ENCODE peak calls at places on chromosomes 1 and 21, in six cellular contexts. A is GM23338, B is PC-3, I is hepatocyte, V is GM23248, D is HCT116. Q is an unnamed sample. For H3K36me3, the result is how much of the 10 kb centered on the place peaks cover.

GRCh38 chr1:61086245-61086644 is 3.9 kb downstream of the NFIA start:
- DNase-seq in A (no peak), B (no peak), I (no peak), V (no peak), D (no peak), Q (no peak)

GRCh38 chr1:201633297-201633696 is 94.4 kb downstream of the NAV1 start:
- DNase-seq in A (no peak), B (no peak), I (no peak), V (no peak), D (no peak), Q (no peak)

GRCh38 chr1:81484284-81484683 is 316.4 kb upstream of the ADGRL2 start:
- DNase-seq in A (no peak), B (no peak), I (peak), V (no peak), D (no peak), Q (no peak)

GRCh38 chr1:89274431-89274857 is 1.8 kb upstream of the GBP5 start:
- DNase-seq in A (no peak), B (peak), I (no peak), V (peak), D (no peak), Q (no peak)

GRCh38 chr1:236864996-236865877 is 70.1 kb downstream of the MTR start:
- DNase-seq in A (no peak), B (no peak), I (no peak), V (no peak), D (no peak), Q (no peak)

GRCh38 chr1:20726932-20727745 is 5.4 kb downstream of the SH2D5 start:
- DNase-seq in A (no peak), B (no peak), I (no peak), V (no peak), D (no peak), Q (no peak)

GRCh38 chr1:110048923-110049601 is 14.6 kb downstream of the STRIP1 start:
- DNase-seq in A (no peak), B (no peak), I (no peak), V (no peak), D (no peak), Q (no peak)

GRCh38 chr21:35909456-35910178 is 150.7 kb downstream of the SETD4 start:
- DNase-seq in A (peak), B (peak), I (no peak), V (peak), D (no peak), Q (no peak)

GRCh38 chr1:184724843-184725242 is 29.8 kb downstream of the EDEM3 start:
- DNase-seq in A (no peak), B (no peak), I (no peak), V (no peak), D (no peak), Q (no peak)

GRCh38 chr1:170219163-170219562 is 73.4 kb downstream of the NTMT2 start:
- DNase-seq in A (no peak), B (no peak), I (no peak), V (no peak), D (no peak), Q (no peak)

GRCh38 chr1:119541389-119541788 is 34.4 kb downstream of the HSD3B1 start:
- DNase-seq in A (no peak), B (peak), I (no peak), V (no peak), D (no peak), Q (no peak)

GRCh38 chr1:227899141-227899819 is 48.5 kb downstream of the WNT9A start:
- DNase-seq in A (no peak), B (no peak), I (no peak), V (no peak), D (no peak), Q (no peak)

GRCh38 chr1:23624440-23624839 is 65.1 kb upstream of the ID3 start:
- DNase-seq in A (no peak), B (no peak), I (no peak), V (no peak), D (no peak), Q (no peak)

GRCh38 chr21:41836166-41837015 is 42.8 kb downstream of the PRDM15 start:
- DNase-seq in A (no peak), B (no peak), I (no peak), V (no peak), D (no peak), Q (no peak)

GRCh38 chr1:117702654-117703053 is 96.8 kb downstream of the TENT5C start:
- DNase-seq in A (no peak), B (peak), I (no peak), V (no peak), D (no peak), Q (no peak)

GRCh38 chr1:162905759-162906158 is 44.8 kb upstream of the CCDC190 start:
- DNase-seq in A (no peak), B (peak), I (peak), V (peak), D (no peak), Q (no peak)

GRCh38 chr1:186409091-186409490 is 33.5 kb downstream of the ODR4 start:
- DNase-seq in A (no peak), B (no peak), I (no peak), V (no peak), D (no peak), Q (no peak)

GRCh38 chr1:19879227-19879626 is 3.0 kb upstream of the OTUD3 start:
- DNase-seq in A (no peak), B (no peak), I (no peak), V (no peak), D (no peak), Q (no peak)

GRCh38 chr1:216616425-216616824 is 106.8 kb downstream of the ESRRG start:
- DNase-seq in A (no peak), B (no peak), I (no peak), V (no peak), D (no peak), Q (no peak)

GRCh38 chr1:100627018-100627716 is 89.2 kb downstream of the GPR88 start:
- DNase-seq in A (no peak), B (peak), I (no peak), V (peak), D (no peak), Q (no peak)

GRCh38 chr21:31973402-31973944 is 100.7 kb downstream of the HUNK start:
- DNase-seq in A (no peak), B (no peak), I (no peak), V (no peak), D (no peak), Q (no peak)

GRCh38 chr1:145877923-145878486 is 7.7 kb downstream of the ANKRD35 start:
- DNase-seq in A (no peak), B (peak), I (peak), V (no peak), D (no peak), Q (no peak)

GRCh38 chr1:11736746-11737639 is 1.1 kb downstream of the AGTRAP start:
- DNase-seq in A (peak), B (peak), I (peak), V (peak), D (no peak), Q (peak)

GRCh38 chr21:34887729-34888568 is 161.2 kb downstream of the RUNX1 start:
- DNase-seq in A (peak), B (peak), I (peak), V (peak), D (no peak), Q (peak)

GRCh38 chr1:7616076-7616833 is 154.8 kb upstream of the VAMP3 start:
- DNase-seq in A (peak), B (peak), I (peak), V (peak), D (no peak), Q (peak)

GRCh38 chr21:36747815-36748381 is 49.0 kb downstream of the SIM2 start:
- DNase-seq in A (peak), B (no peak), I (peak), V (peak), D (no peak), Q (peak)

GRCh38 chr1:193569696-193570269 is 383.4 kb upstream of the B3GALT2 start:
- DNase-seq in A (no peak), B (no peak), I (no peak), V (peak), D (no peak), Q (no peak)

GRCh38 chr21:38303300-38303699 is 46.5 kb downstream of the KCNJ15 start:
- DNase-seq in A (no peak), B (peak), I (peak), V (peak), D (no peak), Q (no peak)

GRCh38 chr1:236736761-236737160 is 50.5 kb downstream of the ACTN2 start:
- DNase-seq in A (no peak), B (no peak), I (no peak), V (no peak), D (no peak), Q (no peak)

GRCh38 chr1:99496067-99496466 is 149.8 kb upstream of the PALMD start:
- DNase-seq in A (no peak), B (peak), I (no peak), V (peak), D (no peak), Q (no peak)

GRCh38 chr1:204456826-204457361 is 37.7 kb downstream of the PIK3C2B start:
- DNase-seq in A (no peak), B (no peak), I (no peak), V (no peak), D (no peak), Q (peak)

GRCh38 chr1:50271968-50272578 is 151.2 kb downstream of the DMRTA2 start:
- DNase-seq in A (peak), B (peak), I (peak), V (peak), D (peak), Q (peak)

GRCh38 chr1:100364731-100365130 is 12.4 kb downstream of the CDC14A start:
- DNase-seq in A (no peak), B (no peak), I (no peak), V (no peak), D (no peak), Q (no peak)

GRCh38 chr1:204882479-204882878 is 11.8 kb downstream of the NFASC start:
- DNase-seq in A (no peak), B (no peak), I (no peak), V (no peak), D (no peak), Q (no peak)

GRCh38 chr1:171985639-171986038 is 144.3 kb downstream of the DNM3 start:
- DNase-seq in A (peak), B (peak), I (peak), V (peak), D (peak), Q (peak)

GRCh38 chr1:222583079-222583478 is 6.7 kb downstream of the TAF1A start:
- DNase-seq in A (no peak), B (no peak), I (no peak), V (no peak), D (no peak), Q (no peak)

GRCh38 chr1:222582099-222582774 is 7.5 kb downstream of the TAF1A start:
- DNase-seq in A (no peak), B (peak), I (no peak), V (peak), D (peak), Q (no peak)

DNA sequence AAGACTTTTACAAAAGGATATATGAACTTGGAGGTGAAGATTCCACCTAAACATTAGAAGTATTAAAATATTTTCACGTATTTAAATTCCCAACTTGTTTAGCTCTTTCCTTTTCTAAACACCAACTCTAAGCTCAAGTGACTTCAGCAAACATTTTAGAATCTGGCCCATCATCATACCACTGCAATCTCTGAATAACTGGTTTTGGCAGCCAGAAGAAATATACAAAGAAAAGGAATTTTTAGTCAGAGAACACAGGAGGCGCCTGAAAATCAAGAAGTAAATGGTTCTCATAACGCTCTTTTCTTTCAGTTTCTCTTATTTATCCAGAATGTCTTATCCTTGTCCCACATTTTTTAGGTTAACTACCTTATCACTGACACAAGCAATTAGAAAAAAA is 10.4 kb downstream of the TAF1A start:
- DNase-seq in A (no peak), B (no peak), I (no peak), V (no peak), D (no peak), Q (no peak)
- H3K36me3 ChIP-seq in A (under half), B (half or more), I (under half), V (under half), D (under half), Q (under half)

DNA sequence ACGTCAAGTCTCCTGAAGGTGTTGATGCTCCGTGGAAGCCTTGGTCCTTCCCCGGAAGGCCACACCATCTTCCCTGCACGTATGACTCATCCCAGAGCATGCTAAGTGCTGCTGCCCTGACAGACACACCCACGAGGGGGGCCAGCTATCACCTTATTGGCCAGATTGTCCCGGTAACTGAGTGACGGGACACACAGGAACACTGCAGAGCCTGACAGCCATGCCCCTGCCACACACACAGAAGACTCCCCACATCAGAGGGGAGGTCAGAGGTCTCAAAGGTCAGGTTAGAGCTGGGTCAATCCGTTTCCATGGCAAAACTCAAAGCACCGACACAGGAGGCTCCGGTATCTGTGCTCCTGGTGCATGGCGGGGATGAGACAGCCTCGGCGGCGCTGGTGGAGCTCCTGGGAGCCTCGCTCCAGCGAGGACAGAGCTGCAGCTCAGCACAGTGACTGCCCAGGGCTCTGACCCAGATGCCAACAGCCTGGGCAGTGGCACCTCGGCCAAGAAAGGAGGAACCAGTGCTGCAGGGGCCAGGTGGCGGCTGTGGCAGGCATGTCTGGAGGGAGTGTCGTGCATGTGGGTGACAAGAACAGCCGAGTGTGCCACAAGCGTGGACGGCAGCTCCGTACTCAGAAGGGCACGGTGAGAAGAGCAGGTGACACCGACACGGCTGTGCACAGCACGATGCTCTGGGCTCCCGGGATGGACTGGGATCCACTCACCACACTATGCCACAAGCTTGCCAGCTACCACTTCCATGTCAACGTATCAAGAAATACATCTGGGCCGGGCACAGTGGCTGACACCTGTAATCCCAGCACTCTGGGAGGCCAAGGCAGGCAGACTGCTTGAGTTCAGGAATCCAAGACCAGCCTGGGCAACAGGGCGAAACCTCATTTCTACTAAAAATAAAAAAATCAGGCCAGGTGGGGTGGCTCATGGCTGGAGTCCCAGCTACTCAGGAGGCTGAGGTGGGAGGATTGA is 14.8 kb upstream of the TMEM240 start:
- DNase-seq in A (no peak), B (peak), I (peak), V (peak), D (no peak), Q (no peak)
- TF ChIP-seq EZH2phosphoT487 in A (no peak), B (no peak), I (no peak), V (no peak), D (no peak), Q (no peak)

DNA sequence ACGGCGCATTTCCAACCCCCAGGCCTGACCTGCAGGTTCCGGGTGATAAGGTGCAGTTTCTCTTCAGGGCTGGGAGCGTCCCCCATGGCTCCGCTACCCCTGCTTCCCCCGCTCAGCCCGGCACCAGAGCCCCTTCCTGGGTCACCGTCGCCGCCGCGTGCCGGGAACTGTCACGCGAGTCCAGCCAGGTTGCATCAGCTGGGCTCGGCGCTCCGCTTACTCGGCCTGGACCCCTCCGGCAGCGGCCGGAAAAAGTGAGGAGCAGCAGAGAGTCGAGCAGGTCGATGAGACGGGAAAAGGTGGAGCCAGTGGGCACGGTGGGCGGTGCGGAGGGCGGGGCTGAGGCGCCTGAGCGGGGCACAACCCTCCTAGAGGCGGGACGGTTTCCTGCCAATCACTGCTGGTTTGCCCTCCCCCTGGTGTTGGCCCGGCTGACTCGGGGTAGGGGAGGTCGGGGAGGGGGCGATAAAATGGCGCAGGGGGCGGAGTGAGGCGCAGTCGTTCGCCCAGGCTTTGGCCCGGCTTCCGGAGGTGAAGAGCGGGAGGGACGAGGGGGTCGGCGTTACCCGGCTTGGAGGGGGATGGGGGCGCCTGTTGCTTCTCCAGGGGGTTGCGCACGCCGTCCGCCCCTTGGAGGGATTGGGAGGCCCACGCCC is at the start of the genes S100PBP and YARS1:
- DNase-seq in A (peak), B (peak), I (peak), V (peak), D (peak), Q (peak)
- TF ChIP-seq EZH2 in A (no peak), B (no peak), I (no peak), V (no peak), D (no peak), Q (no peak)

DNA sequence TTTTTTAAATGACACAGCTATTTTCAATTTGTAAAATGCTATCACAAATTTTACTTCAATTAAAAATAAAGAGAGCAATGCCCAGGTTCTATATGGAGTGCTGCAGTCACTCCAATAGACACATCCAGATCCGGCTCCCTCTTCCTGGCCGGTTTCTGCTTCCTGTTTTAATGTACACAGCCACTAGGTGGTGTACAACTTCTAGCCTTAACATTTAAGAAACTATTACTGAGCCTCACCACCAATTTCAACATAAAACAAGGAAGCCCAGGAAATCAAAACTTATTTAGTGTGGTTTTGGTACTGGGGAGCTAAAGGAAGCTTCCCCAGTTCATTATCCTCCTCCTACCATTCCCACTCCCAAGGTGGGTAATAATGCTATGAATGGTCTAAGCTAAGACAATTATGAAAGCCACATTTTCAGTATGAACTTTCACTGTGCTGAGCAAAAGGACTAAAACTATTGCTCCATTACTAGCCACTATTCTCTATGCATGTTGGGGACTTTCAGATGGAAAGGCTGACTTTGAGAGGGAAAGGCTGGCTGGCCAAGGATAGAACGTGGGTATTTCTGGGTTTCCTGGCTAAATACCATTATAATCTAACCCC is 25.5 kb upstream of the MTMR11 start:
- DNase-seq in A (peak), B (peak), I (peak), V (peak), D (peak), Q (peak)
- H3K36me3 ChIP-seq in A (under half), B (half or more), I (under half), V (half or more), D (under half), Q (under half)

GRCh38 chr1:26190373-26190987 is at the start of gene CATSPER4:
- DNase-seq in A (peak), B (no peak), I (peak), V (peak), D (no peak), Q (peak)

GRCh38 chr1:26187882-26188281 is 2.5 kb upstream of the CATSPER4 start:
- DNase-seq in A (no peak), B (no peak), I (no peak), V (no peak), D (no peak), Q (no peak)

GRCh38 chr1:26189751-26190275 is 589 bp upstream of the CATSPER4 start:
- DNase-seq in A (no peak), B (no peak), I (no peak), V (no peak), D (no peak), Q (no peak)

GRCh38 chr1:26188477-26188876 is 1.9 kb upstream of the CATSPER4 start:
- DNase-seq in A (no peak), B (no peak), I (no peak), V (no peak), D (no peak), Q (no peak)

GRCh38 chr1:26189331-26189730 is 1.1 kb upstream of the CATSPER4 start:
- DNase-seq in A (no peak), B (no peak), I (no peak), V (no peak), D (no peak), Q (no peak)
- TF ChIP-seq EZH2phosphoT487 in A (no peak), B (no peak), I (no peak), V (no peak), D (no peak), Q (no peak)

DNA sequence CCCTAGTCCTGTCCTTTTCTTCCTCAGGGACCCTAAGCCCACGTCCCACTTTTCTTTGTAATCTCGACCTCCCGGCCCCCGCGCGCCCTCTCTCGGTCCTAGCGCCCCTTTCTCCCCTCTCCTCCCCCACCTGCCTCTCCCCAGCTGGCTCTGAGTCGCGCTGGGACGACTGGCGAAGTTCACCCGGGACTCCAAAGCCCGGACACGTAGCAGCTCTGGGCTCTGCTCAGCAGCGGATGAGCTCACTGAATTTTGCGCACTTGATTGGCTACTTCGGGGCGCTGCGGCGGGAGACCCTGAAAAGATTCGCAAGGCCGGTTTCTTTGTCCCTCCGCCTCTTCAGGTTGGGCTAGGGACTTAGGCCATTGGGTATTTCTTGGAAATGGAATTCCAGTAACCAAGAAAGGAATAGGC is 16.3 kb upstream of the ACKR1 start:
- DNase-seq in A (peak), B (peak), I (peak), V (peak), D (no peak), Q (peak)
- TF ChIP-seq EZH2 in A (no peak), B (no peak), I (no peak), V (no peak), D (no peak), Q (peak)